ENCODE peak calls at places on chromosomes 13 and 19, in eight cellular contexts. X, W, B, U, N, I, Y and Q are unnamed samples.

GRCh38 chr13:37136187-37136586 is 30.7 kb upstream of the CSNK1A1L start:
- DNase-seq in Y (no peak), W (no peak), N (no peak), X (no peak), U (no peak), B (no peak), I (no peak), Q (no peak)

GRCh38 chr13:110423689-110424302 is 116.7 kb downstream of the COL4A2 start:
- DNase-seq in U (no peak), N (no peak), Y (no peak), I (no peak), B (no peak), W (no peak), X (no peak), Q (no peak)

GRCh38 chr13:112814905-112815585 is 125.2 kb downstream of the ATP11A start:
- DNase-seq in U (peak; percentile 13), Y (no peak), B (no peak), I (no peak), W (peak; percentile 36), N (no peak), X (no peak), Q (no peak)

GRCh38 chr13:28376604-28377003 is 118.3 kb downstream of the FLT1 start:
- DNase-seq in W (no peak), X (no peak), Y (no peak), I (no peak), U (no peak), B (no peak), N (no peak), Q (no peak)

GRCh38 chr19:14127929-14128509 is 8.4 kb downstream of the ASF1B start:
- DNase-seq in Y (no peak), W (no peak), X (no peak), N (no peak), I (no peak), U (no peak), B (peak; percentile 33), Q (no peak)

GRCh38 chr13:37640499-37640898 is 41.9 kb upstream of the POSTN start:
- DNase-seq in X (no peak), Y (no peak), W (no peak), U (peak; percentile 75), B (peak; percentile 94), I (no peak), N (no peak), Q (peak; percentile 12)

GRCh38 chr19:1175020-1175419 is 952 bp upstream of the SBNO2 start:
- DNase-seq in X (no peak), I (no peak), B (no peak), W (no peak), Y (no peak), U (no peak), N (no peak), Q (no peak)

GRCh38 chr19:39407394-39407643 is 672 bp downstream of the ZFP36 start:
- DNase-seq in Y (no peak), U (no peak), X (no peak), W (no peak), I (no peak), N (no peak), B (no peak), Q (no peak)

GRCh38 chr13:111630411-111630810 is 310.0 kb downstream of the TEX29 start:
- DNase-seq in Y (no peak), I (no peak), W (no peak), B (no peak), U (no peak), X (no peak), N (no peak), Q (peak; percentile 23)

GRCh38 chr13:48775804-48776203 is 122.1 kb downstream of the CYSLTR2 start:
- DNase-seq in X (no peak), U (peak; percentile 29), W (no peak), I (no peak), N (no peak), B (peak; percentile 97), Y (no peak), Q (no peak)

GRCh38 chr19:54169149-54169731 is 3.7 kb downstream of the TMC4 start:
- DNase-seq in U (no peak), I (no peak), Y (no peak), W (no peak), X (no peak), B (no peak), N (no peak), Q (no peak)

GRCh38 chr19:873084-874019 is 13.9 kb downstream of the CFD start:
- DNase-seq in B (peak; percentile 52), Y (peak; percentile 77), N (no peak), I (no peak), U (peak; percentile 43), X (peak; percentile 77), W (no peak), Q (no peak)

GRCh38 chr13:109963384-109963783 is 177.0 kb upstream of the IRS2 start:
- DNase-seq in N (no peak), B (no peak), W (no peak), I (no peak), U (no peak), Y (no peak), X (no peak), Q (no peak)

GRCh38 chr13:32639502-32640105 is 53.4 kb downstream of the PDS5B start:
- DNase-seq in U (peak; percentile 69), I (peak; percentile 50), X (peak; percentile 28), Y (peak; percentile 81), N (no peak), W (peak; percentile 54), B (peak; percentile 87), Q (peak; percentile 21)

GRCh38 chr19:44796701-44797115 is 12.2 kb upstream of the BCAM start:
- DNase-seq in Y (no peak), X (peak; percentile 2), B (peak; percentile 61), I (no peak), W (no peak), N (peak; percentile 22), U (no peak), Q (no peak)

GRCh38 chr19:4493104-4493928 is 21.2 kb downstream of the HDGFL2 start:
- DNase-seq in B (no peak), W (no peak), Y (no peak), X (no peak), U (no peak), I (no peak), N (no peak), Q (no peak)

GRCh38 chr19:4493929-4494690 is 22.0 kb downstream of the HDGFL2 start:
- DNase-seq in B (no peak), X (no peak), Y (no peak), U (no peak), I (no peak), N (no peak), W (no peak), Q (no peak)

GRCh38 chr19:4494691-4495064 is 22.6 kb downstream of the HDGFL2 start:
- DNase-seq in X (no peak), W (no peak), I (no peak), Y (no peak), N (no peak), B (no peak), U (no peak), Q (no peak)

GRCh38 chr19:4496304-4496703 is 22.0 kb downstream of the PLIN4 start:
- DNase-seq in Y (no peak), N (no peak), I (no peak), B (no peak), X (no peak), W (no peak), U (no peak), Q (no peak)

GRCh38 chr19:4495471-4495870 is 22.8 kb downstream of the PLIN4 start:
- DNase-seq in N (no peak), B (no peak), I (no peak), Y (peak; percentile 24), U (peak; percentile 46), W (no peak), X (no peak), Q (no peak)
- TF ChIP-seq CTCF in N (peak; percentile 17), B (peak; percentile 20), I (no peak), Y (no peak), U (peak; percentile 50), W (no peak), X (no peak), Q (no peak)

GRCh38 chr19:41363753-41364545 is at the start of gene B9D2:
- DNase-seq in N (peak; percentile 89), B (peak; percentile 99), Y (peak; percentile 99), X (peak; percentile 97), I (peak; percentile 97), U (peak; percentile 98), W (peak; percentile 98), Q (peak; percentile 97)
- TF ChIP-seq CTCF in N (no peak), B (no peak), Y (no peak), X (no peak), I (no peak), U (no peak), W (no peak), Q (no peak)

GRCh38 chr19:34838248-34838647 is 65.2 kb upstream of the ZNF599 start:
- DNase-seq in N (no peak), W (no peak), U (peak; percentile 29), B (peak; percentile 30), I (no peak), Y (no peak), X (no peak), Q (no peak)

GRCh38 chr19:34837262-34837661 is 64.2 kb upstream of the ZNF599 start:
- DNase-seq in U (no peak), Y (peak; percentile 71), I (no peak), B (peak; percentile 9), X (no peak), W (peak; percentile 91), N (no peak), Q (no peak)

GRCh38 chr19:34835952-34836351 is 62.9 kb upstream of the ZNF599 start:
- DNase-seq in B (no peak), X (no peak), U (no peak), N (no peak), W (no peak), Y (no peak), I (no peak), Q (no peak)

GRCh38 chr19:34841780-34842179 is 68.8 kb upstream of the ZNF599 start:
- DNase-seq in U (no peak), Y (no peak), X (no peak), W (no peak), B (no peak), N (no peak), I (no peak), Q (no peak)

GRCh38 chr19:34838753-34839431 is 65.9 kb upstream of the ZNF599 start:
- DNase-seq in U (peak; percentile 20), Y (peak; percentile 48), I (no peak), X (peak; percentile 14), B (peak; percentile 28), W (no peak), N (peak; percentile 31), Q (peak; percentile 43)
- TF ChIP-seq CTCF in U (peak; percentile 41), Y (no peak), I (no peak), X (peak; percentile 38), B (peak; percentile 57), W (no peak), N (peak; percentile 66), Q (peak; percentile 31)

GRCh38 chr19:18252370-18252717 is 21.9 kb downstream of the IQCN start:
- DNase-seq in W (no peak), X (no peak), U (no peak), Y (no peak), N (no peak), I (no peak), B (no peak), Q (no peak)

GRCh38 chr19:18257503-18258470 is 16.5 kb downstream of the IQCN start:
- DNase-seq in I (no peak), X (no peak), Y (no peak), U (no peak), N (no peak), W (no peak), B (no peak), Q (no peak)

GRCh38 chr19:18253716-18254115 is 20.5 kb downstream of the IQCN start:
- DNase-seq in W (no peak), N (no peak), X (no peak), U (peak; percentile 89), I (no peak), Y (peak; percentile 83), B (no peak), Q (no peak)

GRCh38 chr19:18253130-18253529 is 21.1 kb downstream of the IQCN start:
- DNase-seq in B (no peak), X (no peak), Y (no peak), N (no peak), I (no peak), W (no peak), U (no peak), Q (no peak)

GRCh38 chr19:18254546-18255500 is 19.4 kb downstream of the IQCN start:
- DNase-seq in U (no peak), X (no peak), N (no peak), B (no peak), Y (peak; percentile 70), I (no peak), W (no peak), Q (no peak)
- TF ChIP-seq CTCF in U (peak; percentile 49), X (no peak), N (peak; percentile 44), B (no peak), Y (peak; percentile 35), I (no peak), W (no peak), Q (no peak)